ENCODE peak calls at places on chromosome 11, in nine cellular contexts. B is GM23338; X is choroid plexus epithelial cell; F is HepG2; K is colonic mucosa; O is brain microvascular endothelial cell; Q is mucosa of descending colon; Y is CD4-positive, alpha-beta T cell; P is AG09309. J is an unnamed sample.

GRCh38 chr11:23280088-23280487 is 419.8 kb upstream of the CCDC179 start:
- DNase-seq in B (no peak), O (peak), Q (no peak), F (no peak), K (no peak), Y (no peak), P (no peak), X (peak), J (no peak)

GRCh38 chr11:856397-856796 is 13.7 kb downstream of the TSPAN4 start:
- DNase-seq in F (no peak), O (no peak), Q (no peak), X (no peak), K (no peak), B (no peak), Y (no peak), P (no peak), J (no peak)

GRCh38 chr11:14237333-14237988 is 121.5 kb downstream of the RRAS2 start:
- DNase-seq in O (no peak), P (no peak), K (no peak), Q (peak), B (no peak), X (no peak), F (no peak), Y (no peak), J (no peak)

GRCh38 chr11:73623651-73624050 is 22.7 kb upstream of the PLEKHB1 start:
- DNase-seq in Y (no peak), Q (no peak), X (no peak), O (no peak), P (no peak), K (no peak), B (no peak), F (no peak), J (no peak)

GRCh38 chr11:95335989-95336388 is 105.0 kb upstream of the SESN3 start:
- DNase-seq in K (no peak), B (no peak), F (no peak), X (no peak), O (no peak), P (no peak), Q (no peak), Y (no peak), J (no peak)

GRCh38 chr11:110896358-110896757 is 184.1 kb upstream of the ARHGAP20 start:
- DNase-seq in K (no peak), F (no peak), Y (no peak), X (peak), P (peak), Q (no peak), B (no peak), O (peak), J (no peak)

GRCh38 chr11:72189448-72190250 is 2.3 kb upstream of the FOLR1 start:
- DNase-seq in O (no peak), F (no peak), Y (no peak), X (no peak), K (peak), Q (no peak), B (peak), P (no peak), J (no peak)

GRCh38 chr11:72217856-72218745 is 1.5 kb downstream of the FOLR2 start:
- DNase-seq in Y (no peak), O (no peak), P (no peak), X (no peak), F (no peak), B (no peak), Q (no peak), K (no peak), J (no peak)

GRCh38 chr11:66595245-66595904 is 2.4 kb downstream of the CCS start:
- DNase-seq in F (no peak), O (no peak), Y (no peak), Q (peak), P (no peak), X (peak), K (peak), B (no peak), J (no peak)

GRCh38 chr11:92199991-92200390 is 24.6 kb upstream of the FAT3 start:
- DNase-seq in F (no peak), O (no peak), Y (no peak), P (no peak), X (no peak), B (no peak), Q (no peak), K (no peak), J (no peak)

GRCh38 chr11:76671626-76672309 is 1.2 kb upstream of the LRRC32 start:
- DNase-seq in K (no peak), B (no peak), Q (no peak), P (no peak), Y (no peak), X (no peak), O (no peak), F (no peak), J (peak)

DNA sequence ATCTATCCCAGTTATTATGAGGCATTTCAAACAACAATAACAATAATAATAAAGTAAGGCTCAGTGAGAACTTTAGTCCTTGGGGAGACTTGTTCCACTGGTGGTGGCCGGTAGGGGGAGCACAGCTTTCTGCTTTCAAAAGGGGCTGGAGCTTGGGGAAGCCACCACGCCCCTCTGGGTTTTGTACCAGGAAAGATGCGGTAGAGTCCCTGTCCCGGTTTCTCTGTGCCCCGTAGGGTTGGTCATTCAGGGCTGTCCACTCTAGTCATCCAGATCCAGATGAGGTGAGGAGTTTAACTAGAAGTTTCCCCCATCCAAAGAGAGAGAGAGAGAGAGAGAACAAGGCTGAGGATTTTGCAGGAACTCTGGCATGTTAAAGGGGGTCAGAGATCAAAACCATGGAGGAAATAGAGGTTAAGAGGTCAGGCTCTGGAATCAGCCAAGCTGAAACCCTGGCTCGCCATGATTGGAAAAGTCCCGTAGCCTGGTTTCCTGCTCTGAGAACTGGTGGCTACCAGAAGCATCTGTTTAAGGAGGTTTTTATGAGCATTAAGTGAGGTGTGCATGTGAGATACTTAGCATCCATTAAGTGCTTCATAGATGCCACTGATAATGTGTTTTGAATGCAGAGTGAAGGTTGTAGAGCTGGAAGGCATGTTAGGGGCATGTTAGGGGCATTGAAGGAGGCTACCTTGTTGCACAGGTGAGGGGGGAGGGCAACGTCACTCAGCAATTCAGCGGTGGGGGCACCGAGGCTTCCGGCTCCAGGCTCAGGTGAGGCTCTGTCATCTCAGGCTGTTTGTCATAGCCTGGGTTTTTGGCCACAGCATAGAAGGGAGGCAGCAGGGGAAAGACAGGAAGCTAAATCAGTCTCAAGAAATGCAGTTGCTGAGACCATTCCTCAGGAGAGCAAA is 298.7 kb downstream of the NTM start:
- DNase-seq in Q (peak), F (peak), X (peak), P (no peak), K (peak), Y (peak), O (peak), B (peak), J (no peak)
- TF ChIP-seq CTCF in Q (peak), F (peak), X (peak), P (peak), K (peak), Y (peak), O (peak), B (peak), J (peak)

DNA sequence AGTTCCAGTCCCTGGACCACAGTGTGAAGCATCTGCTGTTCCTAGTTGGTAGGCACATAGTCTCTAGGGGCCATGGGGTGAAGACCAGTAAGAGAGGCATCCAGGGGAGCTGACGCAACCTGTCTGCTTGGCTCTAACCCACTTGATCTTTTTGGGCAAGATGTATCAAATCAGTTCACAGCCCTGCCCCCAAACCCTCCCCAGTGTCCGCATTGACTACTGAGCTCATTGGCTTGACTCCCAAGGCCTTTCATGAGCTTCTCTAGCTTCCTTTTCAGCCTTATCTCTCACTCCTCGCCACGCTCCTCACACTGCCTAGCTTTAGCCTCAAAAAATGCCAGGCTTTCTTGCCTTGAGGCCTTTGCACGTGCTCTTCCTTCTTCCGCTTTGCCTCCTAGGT is 29.7 kb upstream of the ABCC8 start:
- DNase-seq in B (no peak), P (no peak), K (no peak), O (no peak), X (no peak), F (no peak), Q (no peak), Y (no peak), J (no peak)
- TF ChIP-seq CTCF in B (no peak), P (no peak), K (no peak), O (no peak), X (no peak), F (no peak), Q (no peak), Y (no peak), J (no peak)

DNA sequence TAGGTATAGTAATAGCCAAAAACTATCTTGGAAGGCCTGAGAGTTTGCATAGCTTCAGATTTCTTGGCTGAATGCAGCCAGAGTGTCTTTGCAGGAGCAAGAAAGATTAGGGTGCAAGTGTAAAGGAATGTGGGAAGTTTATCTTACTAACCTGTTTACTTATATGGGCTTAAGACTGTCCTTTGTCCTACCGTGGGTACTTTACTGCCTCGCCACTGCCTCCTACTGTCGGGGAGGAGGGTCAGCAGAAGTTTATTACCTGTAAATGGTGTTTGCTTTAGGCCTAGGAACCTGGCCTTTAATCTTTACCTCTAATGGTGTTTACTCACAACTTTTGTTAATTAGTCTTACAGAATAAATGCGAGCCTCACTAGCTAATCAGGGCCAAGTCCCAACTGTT is 633.8 kb downstream of the DLG2 start:
- DNase-seq in Y (no peak), Q (peak), X (peak), P (no peak), B (peak), K (peak), O (no peak), F (peak), J (no peak)
- TF ChIP-seq CTCF in Y (no peak), Q (no peak), X (peak), P (peak), B (peak), K (no peak), O (peak), F (peak), J (peak)

GRCh38 chr11:46808804-46809431 is 37.2 kb downstream of the CKAP5 start:
- DNase-seq in B (peak), F (peak), O (peak), P (peak), Y (no peak), Q (no peak), X (peak), K (no peak), J (no peak)
- TF ChIP-seq CTCF in B (peak), F (peak), O (peak), P (peak), Y (no peak), Q (no peak), X (peak), K (peak), J (peak)

GRCh38 chr11:101031713-101032112 is 97.9 kb downstream of the PGR start:
- DNase-seq in F (no peak), O (no peak), X (no peak), P (no peak), Y (no peak), B (no peak), K (no peak), Q (no peak), J (no peak)
- TF ChIP-seq CTCF in F (no peak), O (no peak), X (no peak), P (no peak), Y (no peak), B (no peak), K (no peak), Q (no peak), J (no peak)

J was measured in chondrocyte.